ENCODE peak calls at places on chromosomes 13 and 19, in four cellular contexts. N is H1, R is GM12878, Q is HepG2. C is an unnamed sample.

GRCh38 chr13:30659980-30660379 is 42.3 kb downstream of the USPL1 start:
- DNase-seq in N (no peak), R (no peak), Q (no peak), C (peak)

GRCh38 chr19:1161716-1162115 is 12.4 kb downstream of the SBNO2 start:
- DNase-seq in N (no peak), R (no peak), Q (no peak), C (no peak)

GRCh38 chr19:11096210-11096841 is 7.1 kb downstream of the LDLR start:
- DNase-seq in N (no peak), R (peak), Q (no peak), C (no peak)

GRCh38 chr13:27334774-27335490 is 64.3 kb downstream of the RASL11A start:
- DNase-seq in N (no peak), R (no peak), Q (no peak), C (no peak)

GRCh38 chr13:70310720-70311119 is 202.5 kb upstream of the KLHL1 start:
- DNase-seq in N (no peak), R (no peak), Q (peak), C (peak)

GRCh38 chr13:79782541-79783216 is 301.7 kb downstream of the NDFIP2 start:
- DNase-seq in N (peak), R (no peak), Q (peak), C (peak)

GRCh38 chr19:38233740-38234251 is 9.8 kb upstream of the DPF1 start:
- DNase-seq in N (no peak), R (no peak), Q (peak), C (no peak)

GRCh38 chr13:65149687-65150086 is 2080.4 kb downstream of the PCDH9 start:
- DNase-seq in N (no peak), R (no peak), Q (no peak), C (no peak)

GRCh38 chr13:98272549-98272948 is 95.5 kb upstream of the RNF113B start:
- DNase-seq in N (no peak), R (no peak), Q (no peak), C (no peak)

GRCh38 chr13:95494082-95494681 is 58.3 kb upstream of the CLDN10 start:
- DNase-seq in N (no peak), R (no peak), Q (peak), C (peak)

GRCh38 chr13:30017880-30018279 is 167.5 kb upstream of the UBL3 start:
- DNase-seq in N (no peak), R (no peak), Q (no peak), C (no peak)

GRCh38 chr13:26460652-26461051 is 96.8 kb upstream of the WASF3 start:
- DNase-seq in N (no peak), R (no peak), Q (no peak), C (no peak)

GRCh38 chr19:13018037-13018914 is 23.0 kb downstream of the NFIX start:
- DNase-seq in N (no peak), R (no peak), Q (no peak), C (no peak)

GRCh38 chr13:98909016-98909415 is 68.8 kb downstream of the DOCK9 start:
- DNase-seq in N (no peak), R (no peak), Q (no peak), C (no peak)

GRCh38 chr19:17404621-17405249 is 695 bp downstream of the BST2 start:
- DNase-seq in N (no peak), R (no peak), Q (no peak), C (no peak)

GRCh38 chr13:99973786-99974185 is 2.2 kb upstream of the ZIC5 start:
- DNase-seq in N (no peak), R (no peak), Q (no peak), C (no peak)

GRCh38 chr13:97583884-97584497 is 150.0 kb downstream of the RAP2A start:
- DNase-seq in N (no peak), R (no peak), Q (peak), C (no peak)

GRCh38 chr19:36771275-36772231 is 1.1 kb downstream of the ZNF850 start:
- DNase-seq in N (peak), R (peak), Q (peak), C (no peak)

GRCh38 chr13:34719060-34719875 is 222.8 kb upstream of the NBEA start:
- DNase-seq in N (no peak), R (no peak), Q (no peak), C (no peak)

GRCh38 chr13:18992791-18993190 is 188.8 kb downstream of the TUBA3C start:
- DNase-seq in N (no peak), R (no peak), Q (no peak), C (no peak)

GRCh38 chr19:21698215-21698614 is 69.2 kb downstream of the ZNF100 start:
- DNase-seq in N (no peak), R (no peak), Q (peak), C (peak)

GRCh38 chr19:40907968-40908735 is 26.1 kb upstream of the CYP2A7 start:
- DNase-seq in N (no peak), R (no peak), Q (no peak), C (no peak)

GRCh38 chr19:56133858-56134654 is 7.0 kb upstream of the ZNF444 start:
- DNase-seq in N (no peak), R (no peak), Q (no peak), C (no peak)

GRCh38 chr13:100547805-100548204 is 40.8 kb downstream of the GGACT start:
- DNase-seq in N (no peak), R (no peak), Q (no peak), C (no peak)

GRCh38 chr19:13718733-13719132 is 45.6 kb upstream of the MRI1 start:
- DNase-seq in N (peak), R (no peak), Q (no peak), C (peak)

GRCh38 chr19:7718668-7719067 is 13.2 kb downstream of the CLEC4G start:
- DNase-seq in N (no peak), R (no peak), Q (no peak), C (no peak)

GRCh38 chr19:19418548-19419260 is 13.2 kb downstream of the GATAD2A start:
- DNase-seq in N (no peak), R (no peak), Q (no peak), C (no peak)

GRCh38 chr13:99133848-99134247 is 66.8 kb upstream of the UBAC2 start:
- DNase-seq in N (no peak), R (no peak), Q (no peak), C (no peak)

GRCh38 chr13:39317284-39317683 is 279.0 kb downstream of the NHLRC3 start:
- DNase-seq in N (no peak), R (no peak), Q (no peak), C (no peak)

GRCh38 chr19:47075941-47076340 is 27.5 kb upstream of the TMEM160 start:
- DNase-seq in N (no peak), R (no peak), Q (no peak), C (no peak)

GRCh38 chr19:30144242-30144758 is 202.3 kb downstream of the URI1 start:
- DNase-seq in N (no peak), R (no peak), Q (no peak), C (no peak)

GRCh38 chr19:15357906-15358305 is 21.7 kb downstream of the AKAP8 start:
- DNase-seq in N (no peak), R (no peak), Q (no peak), C (no peak)

GRCh38 chr13:30844548-30845296 is 61.3 kb upstream of the MEDAG start:
- DNase-seq in N (no peak), R (no peak), Q (no peak), C (no peak)

GRCh38 chr19:9673912-9674668 is 810 bp downstream of the ZNF562 start:
- DNase-seq in N (no peak), R (peak), Q (peak), C (no peak)

GRCh38 chr19:46428278-46429141 is at the start of gene PNMA8C:
- DNase-seq in N (no peak), R (no peak), Q (no peak), C (no peak)

GRCh38 chr19:14149509-14149994 is 13.2 kb upstream of the ASF1B start:
- DNase-seq in N (no peak), R (no peak), Q (no peak), C (no peak)

GRCh38 chr13:98657506-98658085 is 80.7 kb upstream of the STK24 start:
- DNase-seq in N (no peak), R (no peak), Q (no peak), C (no peak)

GRCh38 chr13:26412961-26413716 is 144.3 kb upstream of the WASF3 start:
- DNase-seq in N (no peak), R (no peak), Q (no peak), C (no peak)

GRCh38 chr13:84096221-84096620 is 213.9 kb upstream of the SLITRK1 start:
- DNase-seq in N (no peak), R (no peak), Q (no peak), C (no peak)

DNA sequence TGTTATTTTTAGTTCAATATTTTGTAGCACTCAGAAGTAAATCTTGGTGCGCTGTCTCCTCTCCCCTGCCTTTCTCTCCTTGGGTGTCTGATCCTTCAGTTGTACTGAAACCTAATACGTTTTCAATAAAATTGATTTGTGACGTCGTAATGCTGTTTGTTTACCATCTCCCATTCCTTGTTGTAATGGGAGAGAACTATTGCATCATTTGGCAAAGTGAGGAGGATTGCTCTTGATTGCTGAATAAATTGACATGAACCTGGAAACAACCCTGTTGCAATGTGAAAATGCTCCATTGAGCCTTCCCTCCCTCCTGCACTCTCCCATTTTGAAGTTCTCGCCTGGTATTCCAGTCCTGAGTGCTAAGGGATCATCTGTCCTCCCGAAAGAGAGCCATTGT is 43.3 kb upstream of the TSHZ3 start:
- DNase-seq in N (no peak), R (no peak), Q (no peak), C (no peak)
- H3K9ac ChIP-seq in N (no peak), R (no peak), Q (no peak), C (no peak)

GRCh38 chr13:45267215-45267614 is 66.4 kb upstream of the KCTD4 start:
- DNase-seq in N (no peak), R (no peak), Q (no peak), C (no peak)

DNA sequence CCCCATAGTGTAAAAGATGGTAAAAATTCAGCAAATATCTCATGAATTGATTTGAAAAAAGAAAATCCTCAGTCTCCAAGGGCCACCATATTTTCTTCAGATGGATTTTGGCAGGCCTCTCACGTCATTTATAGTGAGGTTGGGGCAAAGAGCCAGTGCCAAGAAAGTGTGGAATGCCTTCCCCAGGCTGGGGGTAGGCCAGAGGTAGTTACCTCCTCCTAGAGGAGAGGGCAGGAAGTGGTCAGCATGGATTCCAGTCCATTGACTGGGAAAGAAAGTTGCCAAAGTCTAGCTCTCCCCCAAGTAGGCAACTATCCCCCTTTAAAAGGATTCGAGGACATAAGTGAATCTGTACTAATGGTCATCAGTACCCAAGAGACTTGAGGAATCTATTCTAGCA is 68.4 kb upstream of the KCTD4 start:
- DNase-seq in N (no peak), R (no peak), Q (no peak), C (no peak)
- TF ChIP-seq SUZ12 in N (no peak), R (no peak), Q (no peak), C (no peak)

GRCh38 chr19:44585371-44586141 is 27.8 kb upstream of the IGSF23 start:
- DNase-seq in N (no peak), R (no peak), Q (no peak), C (no peak)
- TF ChIP-seq YY1 in N (no peak), R (no peak), Q (no peak), C (no peak)

DNA sequence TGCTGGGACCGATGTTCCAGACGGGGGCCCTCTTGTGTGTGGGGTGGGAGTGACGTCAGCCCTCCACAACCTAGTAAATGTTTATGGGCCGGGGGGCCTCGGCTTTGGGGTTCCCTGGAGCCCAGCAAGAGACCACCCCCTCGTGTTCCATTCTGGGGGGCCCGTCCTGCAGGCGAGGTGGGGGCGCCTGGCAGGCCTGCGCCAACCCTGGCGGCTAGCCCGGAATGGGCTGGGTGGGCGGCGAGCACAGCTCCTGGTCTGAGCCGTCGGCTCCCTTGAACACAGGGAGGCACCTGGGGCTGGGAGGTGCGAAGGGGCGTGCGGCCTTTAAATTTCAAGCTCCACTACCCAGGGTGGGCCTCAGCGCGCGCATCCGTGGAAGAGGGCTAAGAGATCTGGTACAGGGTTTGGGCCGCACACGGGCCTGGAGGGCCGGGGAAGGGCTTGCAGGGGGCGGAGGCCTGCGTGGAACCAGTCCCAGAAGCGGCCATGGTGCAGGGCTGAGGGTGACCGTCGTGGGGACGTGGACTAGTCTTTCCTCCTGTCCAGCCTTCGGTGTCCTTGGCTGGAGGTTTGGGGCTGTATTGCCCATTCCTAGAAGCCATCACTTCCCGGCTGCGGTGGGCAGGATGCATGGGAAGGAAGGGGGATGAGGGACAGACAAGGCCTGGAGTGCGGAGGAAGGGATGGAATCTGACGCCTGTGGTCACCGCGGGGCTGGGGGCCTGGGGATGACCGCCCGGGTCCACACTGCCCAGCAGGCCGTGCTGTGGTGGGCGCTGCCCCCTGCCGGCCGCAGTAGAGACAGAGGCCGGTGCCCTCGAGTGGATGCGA is 11.4 kb downstream of the NDUFA11 start:
- DNase-seq in N (no peak), R (no peak), Q (no peak), C (no peak)
- H3K9ac ChIP-seq in N (no peak), R (no peak), Q (peak), C (no peak)

GRCh38 chr13:48818495-48818961 is 157.2 kb upstream of the FNDC3A start:
- DNase-seq in N (no peak), R (no peak), Q (no peak), C (no peak)

GRCh38 chr13:48816696-48817095 is 159.0 kb upstream of the FNDC3A start:
- DNase-seq in N (no peak), R (no peak), Q (no peak), C (no peak)

GRCh38 chr13:48819889-48820288 is 155.8 kb upstream of the FNDC3A start:
- DNase-seq in N (no peak), R (no peak), Q (no peak), C (no peak)

GRCh38 chr13:48817166-48817802 is 158.4 kb upstream of the FNDC3A start:
- DNase-seq in N (no peak), R (no peak), Q (no peak), C (no peak)

DNA sequence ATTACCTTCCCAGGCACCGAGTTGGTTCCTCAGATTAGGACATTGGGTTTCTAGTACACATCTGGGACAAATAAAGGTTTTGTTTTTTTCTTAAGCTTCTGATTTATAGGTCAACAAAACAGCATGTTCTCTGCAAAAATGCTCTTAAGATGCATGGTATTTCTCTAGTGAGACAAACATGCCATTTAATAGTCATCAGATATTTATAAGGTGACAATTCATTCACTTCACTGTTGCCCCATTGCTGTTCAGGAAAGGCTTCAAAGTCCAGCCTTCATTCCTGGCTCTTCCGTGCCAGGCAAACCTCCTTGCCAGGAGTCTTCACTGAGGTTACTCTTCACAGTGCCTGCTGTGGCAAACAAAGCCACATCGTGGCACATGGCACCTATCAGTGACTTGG is 156.3 kb upstream of the FNDC3A start:
- DNase-seq in N (no peak), R (no peak), Q (no peak), C (no peak)
- TF ChIP-seq SUZ12 in N (no peak), R (no peak), Q (no peak), C (no peak)

DNA sequence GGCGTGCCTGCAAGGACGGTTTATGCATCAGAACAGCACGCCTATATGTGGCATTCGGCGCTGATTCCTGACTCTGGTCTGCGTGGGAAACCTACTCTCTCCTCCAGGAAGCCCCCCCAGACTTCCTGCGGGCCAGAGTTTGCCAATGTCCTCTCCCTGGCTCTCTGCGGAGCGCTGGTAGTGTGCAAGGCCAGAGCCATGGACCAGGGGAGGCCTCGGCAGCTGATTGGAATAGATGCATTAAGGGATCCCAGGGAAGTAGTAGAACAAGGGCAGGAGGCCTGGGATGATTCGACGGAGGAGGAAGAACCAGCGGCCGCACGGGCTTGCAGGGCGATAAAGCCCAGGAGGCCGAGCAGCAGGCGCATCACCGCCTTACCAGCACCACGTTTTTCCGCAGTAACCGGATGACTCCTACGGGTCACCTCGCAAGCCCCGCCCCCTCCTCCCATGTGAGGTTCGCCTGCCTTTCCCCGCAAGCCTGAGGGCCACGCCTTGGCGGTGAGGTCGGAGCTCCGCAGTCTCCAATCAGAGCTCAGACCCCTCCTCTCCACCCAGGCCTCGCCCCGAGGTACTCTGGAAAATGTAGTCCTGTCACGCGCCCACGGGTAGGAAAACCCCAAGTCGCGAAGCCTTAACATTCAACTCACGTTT is 5.0 kb downstream of the CLEC11A start:
- DNase-seq in N (peak), R (no peak), Q (peak), C (peak)
- TF ChIP-seq YY1 in N (no peak), R (no peak), Q (no peak), C (no peak)

GRCh38 chr19:4369109-4369887 is 25.9 kb downstream of the MPND start:
- DNase-seq in N (no peak), R (peak), Q (no peak), C (no peak)
- H3K9ac ChIP-seq in N (no peak), R (peak), Q (no peak), C (peak)